ENCODE peak calls at places on chromosomes 11 and 22, in six cellular contexts. One of them, this sample, is unnamed.

GRCh38 chr11:33257160-33257896 is at the start of gene HIPK3:
- DNase-seq in AG09309: no peak
- DNase-seq in fibroblast of the aortic adventitia: peak
- DNase-seq in AG10803: peak
- DNase-seq in H1: no peak
- DNase-seq in IMR-90: peak
- DNase-seq in this sample: peak

GRCh38 chr11:118868659-118869058 is 15.0 kb upstream of the CXCR5 start:
- DNase-seq in AG09309: no peak
- DNase-seq in fibroblast of the aortic adventitia: no peak
- DNase-seq in AG10803: no peak
- DNase-seq in H1: no peak
- DNase-seq in IMR-90: no peak
- DNase-seq in this sample: no peak

GRCh38 chr22:32079110-32080089 is 36.3 kb downstream of the SLC5A1 start:
- DNase-seq in AG09309: peak
- DNase-seq in fibroblast of the aortic adventitia: peak
- DNase-seq in AG10803: peak
- DNase-seq in H1: peak
- DNase-seq in IMR-90: peak
- DNase-seq in this sample: peak

GRCh38 chr11:67584205-67584880 is 731 bp downstream of the GSTP1 start:
- DNase-seq in AG09309: peak
- DNase-seq in fibroblast of the aortic adventitia: peak
- DNase-seq in AG10803: peak
- DNase-seq in H1: no peak
- DNase-seq in IMR-90: peak
- DNase-seq in this sample: peak

GRCh38 chr11:124210421-124210820 is 27.3 kb downstream of the OR10D3 start:
- DNase-seq in AG09309: no peak
- DNase-seq in fibroblast of the aortic adventitia: no peak
- DNase-seq in AG10803: no peak
- DNase-seq in H1: no peak
- DNase-seq in IMR-90: no peak
- DNase-seq in this sample: no peak

GRCh38 chr11:66907751-66908173 is 50.4 kb downstream of the PC start:
- DNase-seq in AG09309: no peak
- DNase-seq in fibroblast of the aortic adventitia: no peak
- DNase-seq in AG10803: no peak
- DNase-seq in H1: no peak
- DNase-seq in IMR-90: no peak
- DNase-seq in this sample: no peak

GRCh38 chr11:359181-359714 is 10.1 kb upstream of the B4GALNT4 start:
- DNase-seq in AG09309: no peak
- DNase-seq in fibroblast of the aortic adventitia: no peak
- DNase-seq in AG10803: no peak
- DNase-seq in H1: no peak
- DNase-seq in IMR-90: no peak
- DNase-seq in this sample: peak

GRCh38 chr11:57597461-57597892 is at the start of gene SERPING1:
- DNase-seq in AG09309: no peak
- DNase-seq in fibroblast of the aortic adventitia: peak
- DNase-seq in AG10803: peak
- DNase-seq in H1: no peak
- DNase-seq in IMR-90: no peak
- DNase-seq in this sample: no peak

GRCh38 chr11:73295259-73295995 is 12.6 kb upstream of the ARHGEF17 start:
- DNase-seq in AG09309: no peak
- DNase-seq in fibroblast of the aortic adventitia: peak
- DNase-seq in AG10803: peak
- DNase-seq in H1: no peak
- DNase-seq in IMR-90: peak
- DNase-seq in this sample: peak

GRCh38 chr11:85643255-85643654 is 4.5 kb upstream of the TMEM126A start:
- DNase-seq in AG09309: peak
- DNase-seq in fibroblast of the aortic adventitia: peak
- DNase-seq in AG10803: no peak
- DNase-seq in H1: no peak
- DNase-seq in IMR-90: no peak
- DNase-seq in this sample: no peak

DNA sequence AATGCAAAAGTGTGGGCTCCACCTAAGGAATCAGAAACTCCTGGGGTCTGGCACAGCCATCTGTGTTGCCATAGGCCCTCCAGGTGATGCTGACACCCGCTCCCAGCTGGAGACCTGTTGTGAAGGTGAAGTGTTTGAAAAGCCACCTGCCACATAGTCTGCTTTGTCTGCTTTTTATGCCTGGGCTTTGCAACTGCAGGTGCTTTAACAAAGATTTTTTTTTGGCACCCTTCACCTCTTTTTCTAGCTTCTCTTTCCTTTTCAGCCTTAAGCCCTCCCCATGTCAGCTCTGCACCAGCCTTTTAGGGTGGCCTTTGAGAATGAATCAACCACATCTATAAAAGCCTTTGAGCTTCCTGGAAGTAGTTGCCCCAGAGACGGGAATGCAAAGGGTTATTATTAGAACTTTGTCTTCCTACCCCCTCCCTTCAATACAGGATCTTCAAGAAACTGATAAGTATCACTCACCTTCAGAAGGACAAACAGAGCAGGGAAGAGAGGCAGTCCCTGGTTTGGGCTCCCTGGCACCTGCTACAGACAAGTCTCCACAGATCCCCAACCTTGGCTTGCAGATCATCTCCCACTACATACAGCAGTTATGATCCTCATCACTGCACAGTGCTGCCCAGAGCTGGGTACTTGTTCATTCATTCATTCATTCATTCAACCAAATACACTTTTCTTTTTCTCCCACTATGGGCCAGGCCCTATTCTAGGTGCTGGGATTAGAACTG is 8.1 kb downstream of the PVALB start:
- DNase-seq in AG09309: no peak
- DNase-seq in fibroblast of the aortic adventitia: no peak
- DNase-seq in AG10803: no peak
- DNase-seq in H1: no peak
- DNase-seq in IMR-90: no peak
- DNase-seq in this sample: no peak
- TF ChIP-seq CTCF in AG09309: no peak
- TF ChIP-seq CTCF in fibroblast of the aortic adventitia: no peak
- TF ChIP-seq CTCF in AG10803: no peak
- TF ChIP-seq CTCF in H1: no peak
- TF ChIP-seq CTCF in IMR-90: no peak
- TF ChIP-seq CTCF in this sample: no peak

DNA sequence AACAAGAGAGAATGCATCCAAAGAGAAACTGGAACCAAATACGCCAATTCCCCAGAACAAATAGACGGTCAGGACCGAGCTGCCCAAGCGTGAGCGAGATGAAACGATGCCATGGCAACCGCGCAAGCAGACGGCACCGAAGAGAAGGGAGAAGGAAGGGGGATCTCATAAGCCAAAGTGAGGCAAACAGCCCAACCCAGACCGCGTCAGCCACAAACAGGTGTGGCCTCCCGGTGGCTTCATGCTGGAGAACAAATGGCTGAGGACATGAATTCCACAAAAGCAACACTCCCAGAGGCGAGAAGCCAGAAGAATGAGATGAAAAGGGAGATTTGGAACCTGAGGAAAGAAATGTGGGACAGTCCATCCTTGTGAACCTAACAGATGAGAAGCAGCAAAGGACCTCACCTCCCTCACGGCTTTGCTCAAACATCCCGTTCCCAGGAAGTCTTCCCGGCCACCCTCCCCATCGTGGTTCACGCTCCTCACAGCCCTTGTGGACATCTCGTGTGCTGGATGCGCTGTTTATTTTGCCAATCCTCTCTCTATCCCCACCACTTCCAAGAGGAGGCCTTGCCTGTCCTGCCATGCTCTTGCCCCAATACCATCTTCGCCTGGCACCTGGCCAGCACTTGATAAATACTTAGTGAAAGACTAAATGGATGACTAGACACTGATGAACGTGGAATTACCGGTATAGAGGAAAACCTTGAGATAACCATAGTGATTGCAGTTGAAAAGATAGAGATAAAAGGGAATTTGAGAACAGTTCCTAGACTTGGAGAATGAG is 89.2 kb upstream of the RTL6 start:
- DNase-seq in AG09309: no peak
- DNase-seq in fibroblast of the aortic adventitia: peak
- DNase-seq in AG10803: peak
- DNase-seq in H1: no peak
- DNase-seq in IMR-90: peak
- DNase-seq in this sample: no peak
- H3K4me3 ChIP-seq in AG09309: no peak
- H3K4me3 ChIP-seq in fibroblast of the aortic adventitia: peak
- H3K4me3 ChIP-seq in AG10803: peak
- H3K4me3 ChIP-seq in H1: no peak
- H3K4me3 ChIP-seq in IMR-90: peak
- H3K4me3 ChIP-seq in this sample: no peak

GRCh38 chr11:64245797-64246623 is 733 bp downstream of the PPP1R14B start:
- DNase-seq in AG09309: peak
- DNase-seq in fibroblast of the aortic adventitia: peak
- DNase-seq in AG10803: peak
- DNase-seq in H1: no peak
- DNase-seq in IMR-90: peak
- DNase-seq in this sample: peak
- TF ChIP-seq CTCF in AG09309: no peak
- TF ChIP-seq CTCF in fibroblast of the aortic adventitia: no peak
- TF ChIP-seq CTCF in AG10803: no peak
- TF ChIP-seq CTCF in H1: no peak
- TF ChIP-seq CTCF in IMR-90: no peak
- TF ChIP-seq CTCF in this sample: no peak

GRCh38 chr11:20022363-20023081 is 137.8 kb downstream of the DBX1 start:
- DNase-seq in AG09309: no peak
- DNase-seq in fibroblast of the aortic adventitia: peak
- DNase-seq in AG10803: no peak
- DNase-seq in H1: no peak
- DNase-seq in IMR-90: peak
- DNase-seq in this sample: no peak
- H3K4me3 ChIP-seq in AG09309: no peak
- H3K4me3 ChIP-seq in fibroblast of the aortic adventitia: peak
- H3K4me3 ChIP-seq in AG10803: no peak
- H3K4me3 ChIP-seq in H1: peak
- H3K4me3 ChIP-seq in IMR-90: no peak
- H3K4me3 ChIP-seq in this sample: no peak

DNA sequence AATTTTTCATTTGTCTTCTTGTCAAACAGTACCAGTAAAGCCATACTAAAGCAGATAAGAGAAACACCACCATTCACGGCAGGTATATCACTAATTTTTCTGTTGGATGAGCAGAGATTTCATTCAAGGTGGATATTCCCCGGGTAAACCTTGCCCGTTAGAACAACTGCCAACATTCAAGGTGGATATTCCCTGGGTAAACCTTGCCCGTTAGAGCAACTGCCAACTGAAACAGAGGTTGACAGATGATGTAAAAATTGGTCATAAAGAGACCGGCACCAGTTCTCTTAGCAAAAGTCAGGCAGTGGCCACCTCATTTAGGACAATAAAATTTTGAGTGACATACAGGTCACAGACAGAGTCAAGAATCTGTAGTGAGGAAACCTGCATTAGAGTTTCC is 423.4 kb upstream of the SYN3 start:
- DNase-seq in AG09309: no peak
- DNase-seq in fibroblast of the aortic adventitia: no peak
- DNase-seq in AG10803: no peak
- DNase-seq in H1: no peak
- DNase-seq in IMR-90: no peak
- DNase-seq in this sample: no peak
- TF ChIP-seq CTCF in AG09309: no peak
- TF ChIP-seq CTCF in fibroblast of the aortic adventitia: no peak
- TF ChIP-seq CTCF in AG10803: no peak
- TF ChIP-seq CTCF in H1: no peak
- TF ChIP-seq CTCF in IMR-90: no peak
- TF ChIP-seq CTCF in this sample: no peak

DNA sequence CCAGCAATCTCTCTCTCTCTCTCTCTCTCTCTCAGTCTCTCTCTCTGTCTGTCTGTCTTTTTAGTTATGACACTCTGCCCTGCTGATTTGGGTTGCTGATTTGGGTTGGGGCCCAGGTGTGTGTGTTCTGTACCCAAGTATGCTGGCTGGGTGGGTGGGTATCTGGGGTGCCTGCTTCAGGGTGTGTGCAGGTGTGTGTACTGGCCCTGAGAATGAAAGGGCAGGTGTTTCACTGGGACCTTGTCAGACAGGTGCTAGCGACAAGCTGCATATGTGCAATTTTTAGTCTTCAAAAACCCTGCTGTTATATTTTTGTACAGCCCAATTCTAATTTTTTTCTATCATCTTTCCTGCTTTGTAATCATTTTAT is 940 bp downstream of the CSF2RB start:
- DNase-seq in AG09309: no peak
- DNase-seq in fibroblast of the aortic adventitia: no peak
- DNase-seq in AG10803: no peak
- DNase-seq in H1: no peak
- DNase-seq in IMR-90: no peak
- DNase-seq in this sample: no peak
- H3K4me3 ChIP-seq in AG09309: no peak
- H3K4me3 ChIP-seq in fibroblast of the aortic adventitia: no peak
- H3K4me3 ChIP-seq in AG10803: no peak
- H3K4me3 ChIP-seq in H1: no peak
- H3K4me3 ChIP-seq in IMR-90: no peak
- H3K4me3 ChIP-seq in this sample: no peak

GRCh38 chr11:34356918-34357645 is 728 bp downstream of the ABTB2 start:
- DNase-seq in AG09309: no peak
- DNase-seq in fibroblast of the aortic adventitia: peak
- DNase-seq in AG10803: peak
- DNase-seq in H1: no peak
- DNase-seq in IMR-90: peak
- DNase-seq in this sample: peak

GRCh38 chr11:34356576-34356917 is 1.3 kb downstream of the ABTB2 start:
- DNase-seq in AG09309: no peak
- DNase-seq in fibroblast of the aortic adventitia: peak
- DNase-seq in AG10803: peak
- DNase-seq in H1: no peak
- DNase-seq in IMR-90: peak
- DNase-seq in this sample: no peak

GRCh38 chr11:34355726-34356125 is 2.1 kb downstream of the ABTB2 start:
- DNase-seq in AG09309: no peak
- DNase-seq in fibroblast of the aortic adventitia: no peak
- DNase-seq in AG10803: no peak
- DNase-seq in H1: no peak
- DNase-seq in IMR-90: no peak
- DNase-seq in this sample: no peak

GRCh38 chr11:34354782-34355181 is 3.0 kb downstream of the ABTB2 start:
- DNase-seq in AG09309: no peak
- DNase-seq in fibroblast of the aortic adventitia: peak
- DNase-seq in AG10803: peak
- DNase-seq in H1: no peak
- DNase-seq in IMR-90: peak
- DNase-seq in this sample: no peak

GRCh38 chr11:34356130-34356529 is 1.7 kb downstream of the ABTB2 start:
- DNase-seq in AG09309: no peak
- DNase-seq in fibroblast of the aortic adventitia: no peak
- DNase-seq in AG10803: no peak
- DNase-seq in H1: no peak
- DNase-seq in IMR-90: no peak
- DNase-seq in this sample: no peak
- TF ChIP-seq CTCF in AG09309: no peak
- TF ChIP-seq CTCF in fibroblast of the aortic adventitia: no peak
- TF ChIP-seq CTCF in AG10803: peak
- TF ChIP-seq CTCF in H1: no peak
- TF ChIP-seq CTCF in IMR-90: no peak
- TF ChIP-seq CTCF in this sample: no peak

This sample was measured in foreskin fibroblast.